ENCODE peak calls at places on chromosome 13, in five cellular contexts. Z is tibial nerve, S is hepatocyte, F is body of pancreas, N is transverse colon. M is an unnamed sample.

GRCh38 chr13:48265217-48265815 is 32.3 kb downstream of the ITM2B start:
- DNase-seq in F (no peak), Z (peak), N (peak), S (no peak), M (no peak)

GRCh38 chr13:24274452-24274971 is 34.9 kb upstream of the C1QTNF9 start:
- DNase-seq in S (no peak), F (peak), N (peak), Z (no peak), M (peak)

GRCh38 chr13:30907167-30907761 is 1.2 kb downstream of the MEDAG start:
- DNase-seq in S (peak), N (no peak), F (no peak), Z (no peak), M (peak)

GRCh38 chr13:26463848-26464247 is 93.6 kb upstream of the WASF3 start:
- DNase-seq in S (no peak), N (no peak), Z (no peak), F (no peak), M (no peak)

GRCh38 chr13:109330941-109331340 is 455.4 kb downstream of the IRS2 start:
- DNase-seq in N (no peak), F (no peak), S (no peak), Z (no peak), M (no peak)

GRCh38 chr13:70249332-70250064 is 141.2 kb upstream of the KLHL1 start:
- DNase-seq in F (no peak), S (peak), N (no peak), Z (no peak), M (no peak)

GRCh38 chr13:30126903-30127428 is 180.4 kb downstream of the KATNAL1 start:
- DNase-seq in N (no peak), S (no peak), Z (no peak), F (no peak), M (no peak)

GRCh38 chr13:113796211-113796875 is 37.3 kb downstream of the TMEM255B start:
- DNase-seq in Z (no peak), F (no peak), N (no peak), S (no peak), M (no peak)

GRCh38 chr13:20197361-20197834 is 4.7 kb upstream of the GJB2 start:
- DNase-seq in Z (no peak), S (peak), F (peak), N (no peak), M (no peak)

GRCh38 chr13:114123876-114124275 is 8.5 kb downstream of the RASA3 start:
- DNase-seq in N (no peak), Z (no peak), S (no peak), F (no peak), M (no peak)

GRCh38 chr13:32025730-32026129 is 5.8 kb upstream of the FRY start:
- DNase-seq in Z (no peak), S (no peak), N (no peak), F (no peak), M (no peak)

GRCh38 chr13:32837307-32837972 is 178.8 kb upstream of the KL start:
- DNase-seq in Z (no peak), S (no peak), N (no peak), F (no peak), M (no peak)

GRCh38 chr13:23915308-23915707 is 18.0 kb upstream of the C1QTNF9B start:
- DNase-seq in Z (no peak), N (no peak), S (no peak), F (no peak), M (no peak)

GRCh38 chr13:28679628-28680027 is 20.7 kb downstream of the POMP start:
- DNase-seq in S (peak), Z (no peak), F (no peak), N (no peak), M (no peak)

GRCh38 chr13:99214232-99214631 is 13.6 kb downstream of the UBAC2 start:
- DNase-seq in Z (no peak), N (no peak), S (no peak), F (no peak), M (no peak)

GRCh38 chr13:90396266-90396665 is 951.2 kb upstream of the MIR17HG start:
- DNase-seq in F (no peak), S (no peak), N (no peak), Z (no peak), M (no peak)

GRCh38 chr13:47256618-47257017 is 359.8 kb upstream of the HTR2A start:
- DNase-seq in N (no peak), Z (no peak), S (no peak), F (no peak), M (no peak)

GRCh38 chr13:82129281-82129680 is 1753.0 kb downstream of the SLITRK1 start:
- DNase-seq in S (no peak), Z (no peak), F (no peak), N (no peak), M (no peak)

GRCh38 chr13:110369400-110369799 is 62.3 kb downstream of the COL4A2 start:
- DNase-seq in Z (no peak), F (no peak), S (no peak), N (no peak), M (no peak)
- TF ChIP-seq CTCF in Z (no peak), F (no peak), S (no peak), N (no peak), M (no peak)

GRCh38 chr13:64158910-64159309 is 2743.3 kb upstream of the PCDH20 start:
- DNase-seq in N (no peak), Z (no peak), F (no peak), S (no peak), M (no peak)

DNA sequence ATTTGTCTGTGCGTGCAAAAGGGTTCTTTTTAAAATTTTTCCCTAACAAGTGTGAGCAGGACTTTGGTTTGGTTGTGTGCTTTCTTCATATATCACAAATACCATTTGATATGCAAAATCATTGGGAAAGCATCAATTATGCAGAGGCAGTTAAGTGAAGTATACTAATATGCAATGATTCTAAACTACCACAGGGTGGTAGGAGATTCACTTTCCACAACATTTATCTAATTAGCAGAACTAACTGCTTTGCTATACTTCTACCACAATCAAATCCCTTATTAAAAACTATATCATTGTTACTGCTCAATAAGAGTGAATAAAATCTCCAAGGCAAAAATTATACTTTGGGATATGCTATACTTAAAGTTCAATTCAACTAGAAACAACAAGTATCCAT is 2738.9 kb upstream of the PCDH20 start:
- DNase-seq in F (no peak), Z (no peak), N (no peak), S (no peak), M (no peak)
- TF ChIP-seq CTCF in F (no peak), Z (no peak), N (no peak), S (peak), M (no peak)

DNA sequence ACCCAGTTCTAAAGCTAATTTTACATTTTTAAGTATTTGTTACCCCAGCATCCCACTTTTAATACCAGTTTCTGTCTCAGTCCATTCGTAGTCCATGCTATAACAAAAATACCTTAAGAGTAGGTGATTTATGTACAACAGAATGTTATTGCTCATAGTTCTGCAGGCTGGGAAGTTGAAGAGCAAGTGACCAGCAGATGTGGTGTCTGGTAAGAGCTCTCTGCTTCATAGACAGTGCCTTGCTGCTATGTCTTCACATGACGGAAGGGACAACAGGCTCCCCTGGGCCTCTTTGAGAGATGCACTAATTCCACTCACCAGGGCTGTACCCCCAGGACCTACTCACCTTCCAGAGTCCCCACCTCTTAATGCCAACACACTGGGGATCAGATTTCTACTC is 96.6 kb downstream of the COL4A2 start:
- DNase-seq in F (no peak), N (no peak), S (no peak), Z (no peak), M (no peak)
- TF ChIP-seq CTCF in F (no peak), N (no peak), S (no peak), Z (no peak), M (no peak)

GRCh38 chr13:94710881-94711560 is 1.3 kb downstream of the SOX21 start:
- DNase-seq in Z (no peak), N (no peak), F (no peak), S (peak), M (no peak)
- TF ChIP-seq CTCF in Z (no peak), N (no peak), F (no peak), S (peak), M (no peak)

DNA sequence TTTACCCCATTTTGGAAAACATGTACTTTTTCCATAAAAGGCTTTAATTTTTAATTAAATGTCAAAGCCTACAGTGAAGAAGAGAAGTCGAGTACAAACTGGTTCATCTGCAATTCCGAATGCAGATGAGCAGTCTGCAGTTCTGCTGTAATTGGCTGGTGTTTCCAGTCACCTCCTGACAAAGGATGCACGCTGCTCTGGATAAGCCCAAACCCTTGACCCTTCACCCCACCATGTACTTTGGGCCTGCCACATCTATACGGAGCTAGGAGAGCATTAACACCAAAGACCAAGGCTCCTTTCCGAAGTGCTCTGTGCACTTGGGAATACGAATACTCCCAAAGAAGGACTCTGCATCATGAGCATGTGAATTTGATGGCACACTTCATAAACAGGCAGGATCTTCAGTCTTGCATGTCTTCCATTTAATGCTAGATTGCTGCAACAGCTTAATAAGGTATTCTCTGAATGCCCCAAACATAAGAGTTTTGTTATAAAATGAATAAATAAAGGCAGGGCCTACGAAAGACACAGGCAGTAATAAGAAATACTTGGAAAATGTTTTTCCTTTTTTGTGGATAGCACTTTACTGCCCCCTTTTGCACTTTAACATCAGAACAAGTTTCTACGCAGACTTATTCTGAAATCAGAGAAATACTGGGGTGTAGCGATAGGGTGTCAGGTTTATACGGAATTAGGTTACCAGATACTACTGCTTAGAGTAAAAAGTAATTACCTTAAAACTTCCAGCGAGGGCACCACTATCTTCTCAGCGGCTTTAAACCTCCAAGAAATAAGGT is 15.1 kb downstream of the EFNB2 start:
- DNase-seq in N (no peak), F (no peak), Z (no peak), S (no peak), M (no peak)
- TF ChIP-seq CTCF in N (no peak), F (peak), Z (peak), S (peak), M (no peak)

DNA sequence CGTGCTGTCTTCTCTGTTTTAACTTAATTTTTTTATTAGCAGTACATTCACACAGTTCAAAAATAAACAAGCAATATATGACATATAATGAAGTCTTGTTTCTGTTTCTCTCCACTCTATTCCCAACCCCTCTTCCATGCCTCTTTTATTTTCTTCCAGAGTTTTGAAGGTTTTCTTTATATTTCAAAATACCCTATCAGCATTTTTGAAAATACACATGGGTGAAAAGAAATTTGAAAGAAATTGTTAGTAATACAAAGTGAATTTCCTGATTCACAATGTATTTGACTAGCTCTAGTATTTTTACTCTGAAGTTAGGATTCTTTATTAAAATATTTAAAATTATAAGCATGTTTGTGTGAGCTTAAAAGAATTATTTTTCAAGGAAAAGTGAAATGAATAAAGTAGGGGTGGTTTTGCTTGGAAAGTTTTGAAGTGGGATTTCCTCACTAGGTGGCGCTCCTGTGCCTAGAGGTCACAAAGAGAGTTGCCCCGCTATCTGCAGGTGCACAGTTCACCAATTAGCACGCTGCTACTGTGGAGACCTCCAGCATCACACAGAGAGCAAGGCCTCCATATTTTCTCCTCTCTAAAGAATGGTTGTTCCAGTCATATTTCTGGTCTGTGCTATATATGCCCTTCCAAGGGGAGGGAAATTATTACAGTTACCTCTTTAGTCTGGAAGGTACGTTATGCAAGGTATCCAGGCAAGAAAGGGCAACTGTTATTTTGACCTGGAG is 37.6 kb downstream of the SOX21 start:
- DNase-seq in F (peak), Z (peak), N (peak), S (peak), M (no peak)
- TF ChIP-seq CTCF in F (peak), Z (peak), N (peak), S (peak), M (no peak)

GRCh38 chr13:97895383-97895782 is 58.1 kb upstream of the IPO5 start:
- DNase-seq in N (no peak), Z (no peak), S (no peak), F (no peak), M (no peak)
- TF ChIP-seq CTCF in N (no peak), Z (no peak), S (no peak), F (no peak), M (no peak)

GRCh38 chr13:60175571-60175970 is 11.8 kb upstream of the DIAPH3 start:
- DNase-seq in N (no peak), Z (no peak), F (no peak), S (no peak), M (no peak)
- TF ChIP-seq CTCF in N (no peak), Z (no peak), F (no peak), S (no peak), M (no peak)

M was measured in ovary.